ENCODE peak calls at places on chromosomes 4 and X, in six cellular contexts. D is ovary, T is transverse colon, R is uterus, S is heart left ventricle, W is A549. G is an unnamed sample.
A peak's percentile ranks its signal among the peaks of the same experiment; 100 is the strongest.

GRCh38 chrX:47222776-47223350 is 4.4 kb downstream of the CDK16 start:
- DNase-seq in R (no peak), D (peak; percentile 24), T (no peak), S (no peak), W (no peak), G (no peak)

GRCh38 chrX:136030357-136031225 is 45.4 kb downstream of the SLC9A6 start:
- DNase-seq in D (no peak), R (peak; percentile 69), S (peak; percentile 33), T (peak; percentile 36), W (no peak), G (no peak)

GRCh38 chr4:115370012-115370411 is 256.6 kb upstream of the NDST4 start:
- DNase-seq in T (no peak), W (no peak), R (no peak), D (no peak), S (no peak), G (no peak)

GRCh38 chrX:19689170-19689814 is 174.0 kb upstream of the MAP3K15 start:
- DNase-seq in S (no peak), D (no peak), W (no peak), R (no peak), T (no peak), G (no peak)

GRCh38 chr4:154741877-154742851 is 1.6 kb upstream of the LRAT start:
- DNase-seq in R (no peak), D (no peak), T (no peak), W (no peak), S (no peak), G (peak; percentile 36)

GRCh38 chr4:122889726-122890125 is 32.7 kb downstream of the NUDT6 start:
- DNase-seq in S (no peak), W (peak; percentile 37), T (peak; percentile 11), D (no peak), R (no peak), G (no peak)

GRCh38 chr4:118997601-118998000 is 108.9 kb downstream of the SYNPO2 start:
- DNase-seq in W (no peak), T (no peak), S (no peak), D (no peak), R (no peak), G (no peak)

GRCh38 chr4:82721819-82722423 is 76.7 kb downstream of the SCD5 start:
- DNase-seq in S (no peak), R (no peak), W (peak; percentile 41), D (no peak), T (no peak), G (peak; percentile 15)

GRCh38 chrX:110359273-110359672 is 625 bp downstream of the RTL9 start:
- DNase-seq in W (no peak), T (no peak), S (no peak), D (no peak), R (no peak), G (no peak)

GRCh38 chr4:152310223-152310622 is 225.7 kb downstream of the FBXW7 start:
- DNase-seq in D (no peak), W (no peak), S (no peak), R (no peak), T (no peak), G (no peak)

GRCh38 chrX:97898798-97899197 is 1015.1 kb downstream of the RPA4 start:
- DNase-seq in T (no peak), S (no peak), D (no peak), R (no peak), W (no peak), G (no peak)

GRCh38 chr4:38572798-38573197 is 91.2 kb upstream of the KLF3 start:
- DNase-seq in W (no peak), D (no peak), R (no peak), S (no peak), T (no peak), G (no peak)

GRCh38 chrX:9089652-9090051 is 55.7 kb upstream of the FAM9B start:
- DNase-seq in T (no peak), W (no peak), S (no peak), D (no peak), R (no peak), G (no peak)

GRCh38 chr4:57243071-57243470 is 132.9 kb upstream of the IGFBP7 start:
- DNase-seq in W (no peak), D (no peak), R (no peak), T (no peak), S (no peak), G (no peak)

GRCh38 chr4:189940178-189941004 is at the start of gene FRG1:
- DNase-seq in S (peak; percentile 98), T (peak; percentile 97), D (peak; percentile 97), R (peak; percentile 93), W (peak; percentile 93), G (no peak)

GRCh38 chr4:75308049-75308448 is 206.2 kb downstream of the RCHY1 start:
- DNase-seq in W (no peak), D (no peak), R (no peak), T (no peak), S (no peak), G (no peak)

GRCh38 chr4:94181815-94182214 is 25.9 kb upstream of the SMARCAD1 start:
- DNase-seq in S (no peak), T (no peak), W (no peak), D (no peak), R (no peak), G (no peak)

DNA sequence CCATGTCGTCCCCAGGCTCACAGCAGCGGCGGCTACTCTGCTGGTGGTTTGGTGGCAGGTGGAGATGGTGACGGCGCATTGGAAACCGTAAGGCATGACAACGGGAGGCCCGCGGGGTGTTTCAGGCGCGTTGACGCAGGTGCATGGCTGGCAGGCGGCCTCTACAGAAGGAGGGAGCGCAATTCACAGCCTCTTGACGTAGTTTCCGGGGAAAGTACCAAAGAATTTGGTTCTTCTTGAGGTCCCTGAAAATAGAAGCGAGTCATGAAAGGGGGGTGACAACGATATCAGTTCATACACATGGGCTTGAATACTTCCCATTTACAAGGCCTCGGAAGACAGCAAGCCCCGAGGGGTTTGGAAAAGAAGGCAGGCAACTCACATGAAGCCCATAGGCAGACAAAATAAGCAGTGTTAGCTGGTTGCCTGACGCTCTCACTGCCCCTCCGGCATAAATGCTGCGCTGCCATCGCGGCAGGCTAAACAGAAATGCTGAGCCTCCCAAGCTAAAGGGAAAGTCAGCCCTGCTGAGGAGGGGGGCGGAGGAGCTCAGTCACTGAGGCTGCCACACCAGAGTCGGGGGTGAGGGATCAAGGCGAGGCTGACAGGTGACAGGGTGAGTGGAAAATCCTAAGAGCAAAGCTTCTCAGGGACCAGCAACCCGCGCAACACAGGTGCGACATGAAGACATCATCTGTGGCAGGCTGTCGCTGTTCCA is 52.3 kb upstream of the PDLIM3 start:
- DNase-seq in S (no peak), T (peak; percentile 80), W (no peak), D (no peak), R (no peak), G (no peak)
- TF ChIP-seq POLR2A in S (no peak), T (no peak), W (no peak), D (no peak), R (no peak), G (no peak)

GRCh38 chr4:140427104-140427918 is at the start of gene CLGN:
- DNase-seq in R (peak; percentile 42), D (peak; percentile 69), W (peak; percentile 77), S (peak; percentile 89), T (peak; percentile 70), G (peak; percentile 82)
- TF ChIP-seq POLR2A in R (no peak), D (no peak), W (peak; percentile 48), S (peak; percentile 39), T (no peak), G (no peak)

GRCh38 chr4:7828926-7829325 is 110.7 kb downstream of the AFAP1 start:
- DNase-seq in S (no peak), R (no peak), T (no peak), D (no peak), W (no peak), G (no peak)
- TF ChIP-seq POLR2A in S (no peak), R (no peak), T (no peak), D (no peak), W (no peak), G (no peak)

DNA sequence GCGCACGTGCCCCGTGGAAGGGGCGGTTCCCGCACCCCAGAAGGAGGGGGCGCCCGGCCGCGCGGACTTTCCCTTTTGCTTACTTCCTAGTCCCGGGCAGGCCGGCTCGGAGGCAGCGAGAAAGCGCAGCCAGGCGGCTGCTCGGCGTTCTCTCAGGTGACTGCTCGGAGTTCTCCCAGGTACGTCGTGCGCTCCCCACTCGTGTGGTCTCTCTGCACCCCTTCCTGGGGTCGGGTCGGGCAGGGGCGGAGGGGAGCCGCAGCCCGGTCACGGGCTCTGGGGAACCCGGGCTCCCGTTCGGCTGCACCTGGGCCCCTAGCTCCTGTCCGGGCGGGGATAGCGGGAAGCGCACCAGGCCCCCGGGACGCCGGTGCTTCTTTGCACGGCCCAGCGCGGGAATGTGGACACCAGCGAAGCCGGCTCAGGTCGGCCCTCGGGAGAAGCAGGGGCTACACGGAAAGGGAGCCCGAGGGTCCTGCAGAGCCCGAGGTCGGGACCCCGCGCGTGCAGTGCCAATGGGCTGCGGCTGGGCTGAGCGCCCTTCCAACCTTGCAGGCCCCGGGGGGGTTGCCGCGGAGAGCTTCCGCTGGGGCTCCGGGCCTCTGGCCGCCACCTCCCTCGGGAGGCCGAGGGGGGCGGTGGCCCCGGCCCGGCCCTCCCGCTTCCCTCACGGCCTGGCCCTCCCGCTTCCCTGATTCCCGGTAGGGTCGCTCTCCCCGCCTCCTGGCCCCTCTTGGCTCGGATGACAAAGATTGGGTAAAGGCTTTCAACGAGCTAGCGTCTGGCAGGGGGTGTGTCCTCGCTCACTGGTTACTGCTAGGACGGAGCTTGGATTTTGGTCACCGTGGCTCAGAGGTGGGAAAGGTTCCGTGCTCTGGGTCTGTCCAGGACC is at the start of gene TLR2:
- DNase-seq in S (peak; percentile 91), T (peak; percentile 73), W (no peak), R (peak; percentile 30), D (peak; percentile 61), G (peak; percentile 27)
- TF ChIP-seq POLR2A in S (peak; percentile 27), T (peak; percentile 38), W (no peak), R (no peak), D (no peak), G (no peak)

GRCh38 chr4:185142911-185143595 is at the start of gene SLC25A4:
- DNase-seq in D (peak; percentile 92), T (peak; percentile 89), R (peak; percentile 74), W (peak; percentile 77), S (peak; percentile 94), G (peak; percentile 86)
- TF ChIP-seq POLR2A in D (peak; percentile 84), T (peak; percentile 90), R (peak; percentile 90), W (peak; percentile 98), S (peak; percentile 99), G (peak; percentile 64)

DNA sequence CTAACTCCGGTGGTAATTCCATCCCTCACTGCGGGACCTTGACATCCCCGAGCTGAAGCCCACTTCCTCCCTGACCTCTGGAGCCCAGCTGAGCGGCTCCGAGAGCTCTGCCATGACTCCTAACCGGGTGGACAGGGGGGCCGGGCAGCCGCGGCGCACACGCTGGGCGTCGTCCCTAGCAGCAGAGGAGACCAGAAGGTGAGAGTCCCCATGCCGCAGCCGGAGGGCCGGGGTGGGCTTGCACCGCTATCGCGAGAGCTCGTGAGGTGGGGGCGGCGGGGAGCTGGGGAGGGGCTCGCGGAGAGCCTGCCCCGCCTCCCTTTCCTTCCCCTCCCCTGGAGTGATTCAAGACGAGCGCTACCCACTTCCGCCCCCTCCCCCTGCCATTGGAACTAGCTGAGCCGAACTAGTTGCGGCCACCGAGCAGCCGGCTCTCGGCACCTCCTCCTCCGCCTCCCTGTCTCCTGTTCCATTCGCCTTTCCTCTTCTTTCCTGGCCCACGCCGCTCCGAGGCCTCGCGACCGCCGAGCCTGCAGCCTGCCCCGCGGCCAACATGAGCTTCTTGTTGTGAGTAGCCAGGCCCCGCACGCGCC is at the start of gene MOB1B:
- DNase-seq in R (peak; percentile 79), W (peak; percentile 81), D (peak; percentile 88), T (peak; percentile 87), S (peak; percentile 93), G (peak; percentile 88)
- TF ChIP-seq POLR2A in R (peak; percentile 37), W (peak; percentile 55), D (peak; percentile 34), T (peak; percentile 51), S (peak; percentile 61), G (no peak)

G was measured in erythroblast.